ENCODE peak calls at places on chromosomes 13 and 19, in eight cellular contexts. A, Y, C, S, O, H, V and P are unnamed samples.

GRCh38 chr13:37443538-37443937 is 155.0 kb downstream of the POSTN start:
- DNase-seq in A (no peak), Y (no peak), C (peak), S (no peak), O (no peak), H (no peak), V (no peak), P (peak)

GRCh38 chr13:29435125-29435911 is 160.2 kb downstream of the SLC7A1 start:
- DNase-seq in A (no peak), Y (peak), C (peak), S (no peak), O (no peak), H (no peak), V (peak), P (peak)

GRCh38 chr13:29575098-29575497 is 20.4 kb downstream of the SLC7A1 start:
- DNase-seq in A (no peak), Y (no peak), C (no peak), S (no peak), O (no peak), H (no peak), V (no peak), P (no peak)

GRCh38 chr19:30898353-30899103 is 450.7 kb downstream of the TSHZ3 start:
- DNase-seq in A (no peak), Y (no peak), C (no peak), S (no peak), O (no peak), H (peak), V (no peak), P (no peak)

GRCh38 chr13:46717275-46717674 is 79.7 kb downstream of the ESD start:
- DNase-seq in A (no peak), Y (no peak), C (no peak), S (no peak), O (no peak), H (no peak), V (no peak), P (no peak)

GRCh38 chr13:78753457-78753856 is 94.5 kb upstream of the OBI1 start:
- DNase-seq in A (no peak), Y (no peak), C (no peak), S (no peak), O (no peak), H (no peak), V (no peak), P (no peak)

GRCh38 chr13:25468330-25469178 is 96.8 kb downstream of the ATP8A2 start:
- DNase-seq in A (no peak), Y (no peak), C (no peak), S (no peak), O (no peak), H (peak), V (no peak), P (no peak)

GRCh38 chr13:92896842-92897241 is 329.8 kb upstream of the GPC6 start:
- DNase-seq in A (no peak), Y (no peak), C (peak), S (no peak), O (no peak), H (peak), V (no peak), P (peak)

GRCh38 chr13:21326155-21327030 is 132.7 kb downstream of the ZDHHC20 start:
- DNase-seq in A (no peak), Y (peak), C (peak), S (no peak), O (no peak), H (peak), V (no peak), P (peak)

GRCh38 chr13:48236528-48237353 is 3.7 kb downstream of the ITM2B start:
- DNase-seq in A (no peak), Y (no peak), C (peak), S (no peak), O (no peak), H (no peak), V (no peak), P (peak)

GRCh38 chr19:17757125-17757524 is 5.8 kb downstream of the FCHO1 start:
- DNase-seq in A (no peak), Y (peak), C (peak), S (peak), O (peak), H (no peak), V (peak), P (peak)

GRCh38 chr19:55275851-55276719 is 3.8 kb downstream of the HSPBP1 start:
- DNase-seq in A (no peak), Y (no peak), C (no peak), S (no peak), O (no peak), H (no peak), V (no peak), P (no peak)

GRCh38 chr13:39095500-39095899 is 57.2 kb downstream of the NHLRC3 start:
- DNase-seq in A (no peak), Y (no peak), C (no peak), S (no peak), O (no peak), H (no peak), V (no peak), P (no peak)

GRCh38 chr19:55494172-55494761 is 6.0 kb downstream of the SSC5D start:
- DNase-seq in A (no peak), Y (peak), C (peak), S (peak), O (no peak), H (no peak), V (peak), P (peak)

GRCh38 chr13:111485491-111486250 is 165.2 kb downstream of the TEX29 start:
- DNase-seq in A (no peak), Y (no peak), C (no peak), S (no peak), O (no peak), H (no peak), V (no peak), P (no peak)

GRCh38 chr13:114338959-114339358 is 24.7 kb downstream of the CHAMP1 start:
- DNase-seq in A (no peak), Y (no peak), C (no peak), S (no peak), O (no peak), H (peak), V (no peak), P (no peak)

GRCh38 chr19:13692096-13692495 is 72.2 kb upstream of the MRI1 start:
- DNase-seq in A (no peak), Y (no peak), C (peak), S (no peak), O (no peak), H (no peak), V (no peak), P (peak)

GRCh38 chr13:98691360-98691759 is 61.1 kb downstream of the SLC15A1 start:
- DNase-seq in A (no peak), Y (no peak), C (no peak), S (no peak), O (no peak), H (no peak), V (no peak), P (no peak)

GRCh38 chr13:30998548-30999140 is 66.2 kb downstream of the TEX26 start:
- DNase-seq in A (no peak), Y (no peak), C (peak), S (no peak), O (no peak), H (peak), V (no peak), P (peak)

GRCh38 chr13:84925443-84925842 is 873.8 kb downstream of the SLITRK6 start:
- DNase-seq in A (no peak), Y (no peak), C (no peak), S (no peak), O (no peak), H (no peak), V (no peak), P (no peak)

GRCh38 chr13:97468331-97468730 is 34.4 kb downstream of the RAP2A start:
- DNase-seq in A (no peak), Y (no peak), C (peak), S (no peak), O (no peak), H (no peak), V (no peak), P (peak)

GRCh38 chr13:109096101-109096500 is 466.7 kb downstream of the MYO16 start:
- DNase-seq in A (no peak), Y (no peak), C (no peak), S (no peak), O (no peak), H (no peak), V (no peak), P (no peak)

GRCh38 chr13:111559612-111560423 is 239.4 kb downstream of the TEX29 start:
- DNase-seq in A (peak), Y (no peak), C (no peak), S (no peak), O (no peak), H (no peak), V (no peak), P (no peak)

GRCh38 chr13:94063096-94063495 is 416.4 kb downstream of the DCT start:
- DNase-seq in A (no peak), Y (no peak), C (peak), S (no peak), O (no peak), H (no peak), V (no peak), P (peak)

GRCh38 chr13:101570410-101570809 is 117.9 kb downstream of the ITGBL1 start:
- DNase-seq in A (no peak), Y (no peak), C (no peak), S (no peak), O (no peak), H (no peak), V (no peak), P (no peak)

GRCh38 chr13:51519839-51520238 is 64.4 kb upstream of the WDFY2 start:
- DNase-seq in A (no peak), Y (no peak), C (peak), S (no peak), O (no peak), H (no peak), V (no peak), P (peak)

GRCh38 chr19:45782820-45783785 is 813 bp upstream of the DMPK start:
- DNase-seq in A (peak), Y (peak), C (peak), S (peak), O (peak), H (peak), V (peak), P (peak)

GRCh38 chr13:75153834-75154233 is 328.1 kb downstream of the TBC1D4 start:
- DNase-seq in A (no peak), Y (no peak), C (peak), S (no peak), O (no peak), H (no peak), V (no peak), P (peak)

GRCh38 chr19:35090795-35091214 is 24.8 kb upstream of the FXYD3 start:
- DNase-seq in A (no peak), Y (no peak), C (no peak), S (no peak), O (no peak), H (peak), V (no peak), P (no peak)

GRCh38 chr13:84648069-84648640 is 765.9 kb upstream of the SLITRK1 start:
- DNase-seq in A (no peak), Y (no peak), C (peak), S (no peak), O (no peak), H (no peak), V (no peak), P (no peak)

GRCh38 chr13:31067416-31068118 is 94.1 kb downstream of the HSPH1 start:
- DNase-seq in A (no peak), Y (no peak), C (peak), S (no peak), O (no peak), H (no peak), V (no peak), P (peak)

GRCh38 chr13:66635526-66635925 is 594.6 kb downstream of the PCDH9 start:
- DNase-seq in A (no peak), Y (no peak), C (peak), S (no peak), O (no peak), H (no peak), V (no peak), P (peak)

GRCh38 chr19:53102186-53102585 is 1.0 kb downstream of the ZNF160 start:
- DNase-seq in A (no peak), Y (no peak), C (no peak), S (no peak), O (no peak), H (peak), V (no peak), P (no peak)

GRCh38 chr13:68066879-68067513 is 836.9 kb upstream of the PCDH9 start:
- DNase-seq in A (no peak), Y (no peak), C (no peak), S (no peak), O (no peak), H (no peak), V (no peak), P (no peak)

GRCh38 chr19:46678110-46678732 is 17.2 kb upstream of the DACT3 start:
- DNase-seq in A (no peak), Y (no peak), C (no peak), S (no peak), O (no peak), H (peak), V (no peak), P (no peak)

GRCh38 chr19:18317998-18318800 is 4.7 kb downstream of the LSM4 start:
- DNase-seq in A (no peak), Y (no peak), C (no peak), S (peak), O (no peak), H (no peak), V (peak), P (no peak)

GRCh38 chr19:44737238-44738160 is 11.0 kb upstream of the BCL3 start:
- DNase-seq in A (no peak), Y (no peak), C (peak), S (no peak), O (no peak), H (no peak), V (no peak), P (peak)

GRCh38 chr13:25241007-25241406 is 46.3 kb downstream of the MTMR6 start:
- DNase-seq in A (no peak), Y (no peak), C (no peak), S (no peak), O (no peak), H (no peak), V (no peak), P (no peak)

GRCh38 chr13:94999871-95000270 is 287.5 kb upstream of the SOX21 start:
- DNase-seq in A (no peak), Y (no peak), C (no peak), S (no peak), O (no peak), H (no peak), V (no peak), P (no peak)

GRCh38 chr13:34020388-34020787 is 202.4 kb downstream of the RFC3 start:
- DNase-seq in A (no peak), Y (no peak), C (no peak), S (no peak), O (no peak), H (no peak), V (no peak), P (no peak)

GRCh38 chr13:34017231-34017630 is 199.3 kb downstream of the RFC3 start:
- DNase-seq in A (no peak), Y (no peak), C (no peak), S (no peak), O (no peak), H (no peak), V (no peak), P (no peak)

GRCh38 chr13:34021619-34022018 is 203.7 kb downstream of the RFC3 start:
- DNase-seq in A (no peak), Y (no peak), C (no peak), S (no peak), O (no peak), H (no peak), V (no peak), P (no peak)

GRCh38 chr13:34025746-34026145 is 207.8 kb downstream of the RFC3 start:
- DNase-seq in A (no peak), Y (no peak), C (peak), S (no peak), O (no peak), H (no peak), V (no peak), P (peak)

GRCh38 chr13:34019870-34020269 is 201.9 kb downstream of the RFC3 start:
- DNase-seq in A (no peak), Y (no peak), C (peak), S (no peak), O (no peak), H (no peak), V (no peak), P (no peak)
- H3K4me3 ChIP-seq in A (no peak), Y (no peak), C (no peak), S (no peak), O (no peak), H (no peak), V (no peak), P (no peak)

GRCh38 chr19:50908311-50908710 is 2.9 kb downstream of the KLK4 start:
- DNase-seq in A (no peak), Y (no peak), C (no peak), S (no peak), O (no peak), H (no peak), V (no peak), P (no peak)

GRCh38 chr19:50910722-50911121 is 473 bp downstream of the KLK4 start:
- DNase-seq in A (no peak), Y (no peak), C (no peak), S (no peak), O (no peak), H (no peak), V (no peak), P (no peak)

GRCh38 chr19:50909240-50910070 is 1.7 kb downstream of the KLK4 start:
- DNase-seq in A (no peak), Y (no peak), C (peak), S (no peak), O (no peak), H (peak), V (peak), P (no peak)

GRCh38 chr19:50902640-50903039 is 8.6 kb downstream of the KLK4 start:
- DNase-seq in A (no peak), Y (no peak), C (no peak), S (no peak), O (no peak), H (no peak), V (no peak), P (no peak)

GRCh38 chr19:50906217-50906616 is 5.0 kb downstream of the KLK4 start:
- DNase-seq in A (no peak), Y (no peak), C (peak), S (no peak), O (no peak), H (peak), V (no peak), P (no peak)
- TF ChIP-seq CTCF in A (no peak), Y (no peak), C (peak), S (no peak), O (no peak), H (peak), V (peak), P (peak)

GRCh38 chr13:113178896-113179167 is 20.4 kb downstream of the PROZ start:
- DNase-seq in A (no peak), Y (no peak), C (no peak), S (no peak), O (no peak), H (no peak), V (no peak), P (no peak)
- H3K4me3 ChIP-seq in A (no peak), Y (no peak), C (no peak), S (no peak), O (no peak), H (peak), V (no peak), P (no peak)

GRCh38 chr19:49347191-49347590 is 12.0 kb downstream of the CD37 start:
- DNase-seq in A (no peak), Y (no peak), C (no peak), S (no peak), O (no peak), H (no peak), V (no peak), P (no peak)

GRCh38 chr19:49349567-49349966 is 12.6 kb downstream of the TEAD2 start:
- DNase-seq in A (no peak), Y (no peak), C (no peak), S (no peak), O (no peak), H (no peak), V (no peak), P (no peak)

GRCh38 chr19:49348305-49349188 is 13.3 kb downstream of the CD37 start:
- DNase-seq in A (no peak), Y (no peak), C (no peak), S (no peak), O (no peak), H (no peak), V (no peak), P (no peak)

GRCh38 chr19:49344516-49345423 is 9.6 kb downstream of the CD37 start:
- DNase-seq in A (no peak), Y (no peak), C (no peak), S (no peak), O (no peak), H (peak), V (no peak), P (no peak)

GRCh38 chr19:49347835-49348234 is 12.6 kb downstream of the CD37 start:
- DNase-seq in A (no peak), Y (no peak), C (peak), S (no peak), O (no peak), H (peak), V (no peak), P (peak)
- TF ChIP-seq CTCF in A (no peak), Y (no peak), C (peak), S (no peak), O (no peak), H (peak), V (peak), P (peak)

DNA sequence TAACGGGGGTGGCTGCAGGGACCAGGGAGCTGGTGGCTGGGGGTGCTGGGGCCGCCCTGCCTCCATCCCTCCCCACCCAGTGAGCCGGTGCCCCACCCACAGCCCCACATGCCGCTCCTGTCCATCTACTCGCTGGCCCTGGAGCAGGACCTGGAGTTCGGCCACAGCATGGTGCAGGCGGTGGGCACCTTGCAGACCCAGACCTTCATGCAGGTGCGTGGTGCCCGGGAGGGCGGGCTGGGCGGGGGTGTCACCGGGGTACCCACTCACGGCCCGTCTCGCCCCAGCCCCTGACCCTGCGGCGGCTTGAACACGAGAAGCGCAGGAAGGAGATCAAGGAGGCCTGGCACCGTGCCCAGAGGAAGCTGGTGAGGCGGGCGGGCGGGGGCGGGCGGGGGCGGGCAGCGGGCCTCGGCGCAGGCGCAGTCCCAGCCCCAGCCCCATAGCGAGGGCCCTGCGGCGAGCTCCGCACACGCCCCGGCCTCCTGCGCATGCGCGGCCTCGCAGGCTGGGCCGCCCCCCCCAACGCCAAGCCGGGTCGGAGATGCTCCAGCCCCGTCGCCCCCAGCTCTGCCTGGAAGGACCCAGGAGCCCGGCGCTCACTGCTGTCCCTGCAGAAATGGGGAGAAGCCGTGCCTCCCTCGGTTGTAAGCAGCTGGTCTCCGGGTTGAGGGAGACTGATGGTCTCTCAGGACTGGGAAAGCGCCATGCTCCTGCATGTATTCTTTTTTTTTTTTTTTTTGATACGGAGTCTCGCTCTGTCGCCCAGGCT is 7.7 kb downstream of the ARHGAP45 start:
- DNase-seq in A (no peak), Y (peak), C (no peak), S (peak), O (peak), H (no peak), V (peak), P (no peak)
- H3K4me3 ChIP-seq in A (peak), Y (no peak), C (no peak), S (peak), O (no peak), H (no peak), V (peak), P (no peak)

DNA sequence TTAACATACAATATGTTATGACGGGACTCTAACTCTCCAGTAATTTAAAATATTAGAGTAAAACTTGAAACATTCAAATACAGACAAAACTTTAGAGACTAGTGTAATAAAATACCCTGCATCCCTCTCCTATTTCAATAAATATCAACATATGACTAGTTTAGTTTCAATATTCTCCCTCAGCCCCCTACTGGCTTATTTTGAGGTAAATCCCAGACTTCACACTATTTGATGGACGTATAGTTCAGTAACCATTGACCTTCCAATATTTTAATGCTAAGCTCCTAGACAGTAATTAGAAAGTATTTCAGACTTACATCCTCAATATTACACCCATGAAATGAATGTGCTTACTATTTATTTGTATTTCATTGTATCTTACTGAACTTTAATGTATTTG is 180.7 kb upstream of the STARD13 start:
- DNase-seq in A (no peak), Y (no peak), C (no peak), S (no peak), O (no peak), H (no peak), V (no peak), P (no peak)
- TF ChIP-seq CTCF in A (no peak), Y (no peak), C (peak), S (no peak), O (no peak), H (peak), V (no peak), P (peak)

GRCh38 chr13:28049215-28049614 is 51.2 kb downstream of the FLT3 start:
- DNase-seq in A (no peak), Y (no peak), C (no peak), S (no peak), O (no peak), H (no peak), V (no peak), P (no peak)
- H3K4me3 ChIP-seq in A (no peak), Y (no peak), C (no peak), S (no peak), O (no peak), H (no peak), V (no peak), P (no peak)